ENCODE peak calls at places on chromosomes 4 and X, in five cellular contexts. H is sciatic nerve, B is AG20443, R is HT1080, J is GM03348. G is an unnamed sample.

GRCh38 chrX:45134303-45134702 is 66.4 kb downstream of the DIPK2B start:
- DNase-seq in H (no peak), B (no peak), J (no peak), R (no peak), G (no peak)

GRCh38 chr4:40881851-40882250 is 132.1 kb downstream of the NSUN7 start:
- DNase-seq in J (no peak), H (no peak), B (no peak), R (no peak), G (no peak)

GRCh38 chr4:104066533-104066932 is 346.7 kb upstream of the TACR3 start:
- DNase-seq in H (no peak), B (no peak), R (no peak), J (no peak), G (no peak)

GRCh38 chr4:38310446-38311043 is 350.3 kb downstream of the PTTG2 start:
- DNase-seq in R (peak), J (no peak), H (no peak), B (no peak), G (peak)

GRCh38 chr4:1490011-1490905 is 84.0 kb upstream of the NKX1-1 start:
- DNase-seq in B (no peak), J (no peak), H (peak), R (no peak), G (no peak)

GRCh38 chrX:22060451-22060940 is 28.4 kb downstream of the PHEX start:
- DNase-seq in J (peak), B (no peak), H (no peak), R (peak), G (no peak)

GRCh38 chr4:181684310-181684709 is 558.9 kb upstream of the TENM3 start:
- DNase-seq in B (no peak), J (peak), R (no peak), H (no peak), G (no peak)

GRCh38 chr4:158016511-158016910 is 156.3 kb downstream of the GASK1B start:
- DNase-seq in H (no peak), R (peak), B (no peak), J (peak), G (no peak)

GRCh38 chrX:153554519-153555167 is 37.2 kb downstream of the ATP2B3 start:
- DNase-seq in J (peak), H (peak), R (peak), B (peak), G (no peak)

GRCh38 chr4:26530094-26530493 is 39.8 kb upstream of the CCKAR start:
- DNase-seq in J (no peak), H (no peak), R (no peak), B (no peak), G (no peak)

GRCh38 chrX:47467106-47467505 is 15.9 kb downstream of the ZNF41 start:
- DNase-seq in J (no peak), H (no peak), R (no peak), B (no peak), G (no peak)

GRCh38 chr4:30718889-30719252 is 1.3 kb upstream of the PCDH7 start:
- DNase-seq in J (peak), B (no peak), H (no peak), R (no peak), G (no peak)

GRCh38 chr4:148076964-148077363 is 345.1 kb downstream of the ARHGAP10 start:
- DNase-seq in H (no peak), J (no peak), R (peak), B (no peak), G (no peak)

GRCh38 chr4:169212981-169213380 is 57.8 kb downstream of the SH3RF1 start:
- DNase-seq in H (no peak), B (no peak), J (no peak), R (no peak), G (no peak)

GRCh38 chr4:16079046-16079445 is 4.8 kb downstream of the PROM1 start:
- DNase-seq in H (no peak), B (no peak), J (no peak), R (no peak), G (no peak)

GRCh38 chrX:83588409-83588808 is 80.3 kb downstream of the POU3F4 start:
- DNase-seq in H (no peak), J (no peak), B (no peak), R (no peak), G (no peak)

GRCh38 chrX:24479924-24480722 is 15.0 kb downstream of the PDK3 start:
- DNase-seq in H (no peak), J (no peak), R (peak), B (no peak), G (peak)

GRCh38 chr4:150462743-150463142 is 119.2 kb upstream of the MAB21L2 start:
- DNase-seq in H (no peak), J (no peak), R (no peak), B (no peak), G (no peak)

GRCh38 chr4:64617813-64618212 is 208.6 kb upstream of the TECRL start:
- DNase-seq in R (peak), H (no peak), B (no peak), J (no peak), G (no peak)

GRCh38 chr4:69823481-69824186 is 36.3 kb downstream of the SULT1E1 start:
- DNase-seq in J (peak), R (peak), H (no peak), B (peak), G (peak)

GRCh38 chr4:86181585-86181984 is 178.3 kb downstream of the MAPK10 start:
- DNase-seq in J (peak), R (peak), H (no peak), B (peak), G (no peak)

GRCh38 chr4:11801466-11802446 is 373.1 kb upstream of the HS3ST1 start:
- DNase-seq in J (no peak), R (no peak), B (no peak), H (no peak), G (no peak)

GRCh38 chrX:92270936-92271655 is 491.9 kb downstream of the PCDH11X start:
- DNase-seq in H (no peak), B (no peak), J (no peak), R (no peak), G (no peak)

GRCh38 chr4:159070742-159071141 is 32.1 kb upstream of the RAPGEF2 start:
- DNase-seq in H (peak), B (peak), R (peak), J (no peak), G (no peak)

GRCh38 chr4:15714616-15715015 is 11.8 kb downstream of the BST1 start:
- DNase-seq in B (peak), R (no peak), H (no peak), J (peak), G (no peak)

GRCh38 chr4:131644619-131645018 is 1504.5 kb upstream of the PCDH10 start:
- DNase-seq in J (no peak), B (no peak), R (peak), H (no peak), G (no peak)

GRCh38 chrX:108122748-108123147 is 31.2 kb downstream of the ATG4A start:
- DNase-seq in R (no peak), J (peak), H (no peak), B (peak), G (no peak)

GRCh38 chr4:186342582-186342981 is 76.6 kb downstream of the F11 start:
- DNase-seq in R (peak), B (no peak), J (no peak), H (no peak), G (no peak)

G was measured in NK-92 treated with Interleukin-12 subunit alpha and Interleukin-12 subunit beta, amount 100 ng/mL, for 24 hours.